ENCODE peak calls at places on chromosomes 16 and 17, in seven cellular contexts. M is GM23338, K is kidney tubule cell, J is NCI-H1092 treated with DMSO at 0.1 percent for 48 hours, F is foreskin keratinocyte, O is adrenal gland, R is hippocampal formation. A is an unnamed sample.
A peak's percentile ranks its signal among the peaks of the same experiment; 100 is the strongest.

GRCh38 chr17:49944451-49944850 is 24.5 kb upstream of the DLX4 start:
- DNase-seq in F (no peak), M (peak; percentile 49), J (peak; percentile 30), O (no peak), K (no peak), R (no peak), A (peak; percentile 96)

GRCh38 chr17:17710728-17711541 is 29.7 kb downstream of the RAI1 start:
- DNase-seq in K (peak; percentile 93), M (peak; percentile 92), F (peak; percentile 82), J (no peak), R (no peak), O (peak; percentile 76), A (peak; percentile 64)

GRCh38 chr17:55784666-55785065 is 33.8 kb downstream of the PCTP start:
- DNase-seq in K (no peak), M (no peak), J (no peak), R (no peak), F (no peak), O (no peak), A (no peak)

GRCh38 chr17:39979865-39980401 is 674 bp upstream of the PSMD3 start:
- DNase-seq in K (no peak), F (peak; percentile 62), M (peak; percentile 67), O (no peak), R (no peak), J (peak; percentile 60), A (peak; percentile 53)

GRCh38 chr17:42937712-42938596 is 26.3 kb downstream of the AARSD1 start:
- DNase-seq in F (peak; percentile 7), R (peak; percentile 11), M (peak; percentile 89), O (peak; percentile 32), K (peak; percentile 63), J (peak; percentile 72), A (peak; percentile 75)

GRCh38 chr17:49955157-49955556 is 13.8 kb upstream of the DLX4 start:
- DNase-seq in J (no peak), M (no peak), O (no peak), K (peak; percentile 17), F (no peak), R (no peak), A (no peak)

GRCh38 chr17:80851277-80851925 is 140.2 kb upstream of the CHMP6 start:
- DNase-seq in J (no peak), R (no peak), O (no peak), K (no peak), F (no peak), M (no peak), A (peak; percentile 29)

GRCh38 chr17:15076991-15077663 is 188.0 kb downstream of the PMP22 start:
- DNase-seq in M (no peak), J (no peak), O (no peak), R (no peak), F (no peak), K (no peak), A (peak; percentile 68)

GRCh38 chr16:8739989-8740704 is 57.3 kb downstream of the TMEM186 start:
- DNase-seq in F (no peak), K (no peak), O (no peak), M (no peak), R (no peak), J (no peak), A (no peak)

GRCh38 chr17:66707051-66707450 is 127.9 kb upstream of the CACNG5 start:
- DNase-seq in J (no peak), K (peak; percentile 30), R (no peak), M (no peak), F (peak; percentile 38), O (no peak), A (no peak)

GRCh38 chr16:10314811-10315210 is 71.0 kb upstream of the ATF7IP2 start:
- DNase-seq in O (no peak), M (no peak), J (no peak), R (no peak), K (peak; percentile 57), F (peak; percentile 50), A (no peak)

GRCh38 chr16:9666834-9667480 is 515.3 kb downstream of the GRIN2A start:
- DNase-seq in J (no peak), O (no peak), K (no peak), R (no peak), M (no peak), F (no peak), A (peak; percentile 58)

GRCh38 chr16:35841632-35842031 is 2382.2 kb downstream of the TP53TG3F start:
- DNase-seq in J (no peak), O (no peak), R (no peak), K (no peak), M (no peak), F (no peak), A (no peak)

GRCh38 chr16:67397451-67397801 is 4.1 kb upstream of the TPPP3 start:
- DNase-seq in O (no peak), M (no peak), F (no peak), K (no peak), J (no peak), R (no peak), A (no peak)

GRCh38 chr17:35167046-35167445 is 19.4 kb downstream of the UNC45B start:
- DNase-seq in R (no peak), F (peak; percentile 48), K (peak; percentile 51), J (no peak), M (no peak), O (no peak), A (no peak)

GRCh38 chr17:67386965-67387551 is 10.0 kb downstream of the PITPNC1 start:
- DNase-seq in F (no peak), M (peak; percentile 91), O (peak; percentile 52), R (peak; percentile 4), J (peak; percentile 48), K (peak; percentile 63), A (peak; percentile 74)